ENCODE peak calls at places on chromosomes 16 and 17, in eight cellular contexts. C is mammary epithelial cell, Q is H9, M is SK-N-SH, H is GM12878, G is HepG2, B is IMR-90, O is PC-3. Y is an unnamed sample.

GRCh38 chr16:2987854-2988253 is 7.6 kb upstream of the PKMYT1 start:
- DNase-seq in O (no peak), Q (no peak), M (peak), C (no peak), G (no peak), H (no peak), B (no peak), Y (no peak)

GRCh38 chr17:68641276-68642117 is 40.3 kb upstream of the FAM20A start:
- DNase-seq in Q (no peak), G (no peak), M (no peak), B (no peak), C (no peak), H (no peak), O (no peak), Y (no peak)

GRCh38 chr17:17739388-17740066 is 58.3 kb downstream of the RAI1 start:
- DNase-seq in G (no peak), C (peak), M (peak), O (peak), Q (no peak), B (peak), H (no peak), Y (no peak)

GRCh38 chr17:32497431-32498205 is 10.8 kb downstream of the CDK5R1 start:
- DNase-seq in H (no peak), M (no peak), C (no peak), B (no peak), O (peak), Q (peak), G (no peak), Y (peak)

GRCh38 chr16:80819988-80820387 is 15.6 kb upstream of the CDYL2 start:
- DNase-seq in H (no peak), G (no peak), C (no peak), B (no peak), O (no peak), Q (no peak), M (no peak), Y (no peak)

GRCh38 chr16:49674255-49674980 is 181.5 kb downstream of the ZNF423 start:
- DNase-seq in Q (no peak), H (no peak), G (no peak), C (no peak), M (no peak), B (no peak), O (peak), Y (no peak)

GRCh38 chr17:63950940-63951907 is 19.1 kb upstream of the CD79B start:
- DNase-seq in G (peak), M (no peak), C (peak), Q (peak), O (peak), H (no peak), B (no peak), Y (peak)

GRCh38 chr17:78381601-78382168 is 3.2 kb downstream of the PGS1 start:
- DNase-seq in G (no peak), H (no peak), Q (peak), C (no peak), O (no peak), B (no peak), M (no peak), Y (peak)

GRCh38 chr17:46001390-46002310 is 2.6 kb downstream of the STH start:
- DNase-seq in C (no peak), H (no peak), B (no peak), M (no peak), O (no peak), Q (no peak), G (peak), Y (no peak)

GRCh38 chr16:81625544-81626152 is 153.4 kb upstream of the PLCG2 start:
- DNase-seq in C (peak), B (peak), G (no peak), O (peak), Q (no peak), H (no peak), M (no peak), Y (no peak)

DNA sequence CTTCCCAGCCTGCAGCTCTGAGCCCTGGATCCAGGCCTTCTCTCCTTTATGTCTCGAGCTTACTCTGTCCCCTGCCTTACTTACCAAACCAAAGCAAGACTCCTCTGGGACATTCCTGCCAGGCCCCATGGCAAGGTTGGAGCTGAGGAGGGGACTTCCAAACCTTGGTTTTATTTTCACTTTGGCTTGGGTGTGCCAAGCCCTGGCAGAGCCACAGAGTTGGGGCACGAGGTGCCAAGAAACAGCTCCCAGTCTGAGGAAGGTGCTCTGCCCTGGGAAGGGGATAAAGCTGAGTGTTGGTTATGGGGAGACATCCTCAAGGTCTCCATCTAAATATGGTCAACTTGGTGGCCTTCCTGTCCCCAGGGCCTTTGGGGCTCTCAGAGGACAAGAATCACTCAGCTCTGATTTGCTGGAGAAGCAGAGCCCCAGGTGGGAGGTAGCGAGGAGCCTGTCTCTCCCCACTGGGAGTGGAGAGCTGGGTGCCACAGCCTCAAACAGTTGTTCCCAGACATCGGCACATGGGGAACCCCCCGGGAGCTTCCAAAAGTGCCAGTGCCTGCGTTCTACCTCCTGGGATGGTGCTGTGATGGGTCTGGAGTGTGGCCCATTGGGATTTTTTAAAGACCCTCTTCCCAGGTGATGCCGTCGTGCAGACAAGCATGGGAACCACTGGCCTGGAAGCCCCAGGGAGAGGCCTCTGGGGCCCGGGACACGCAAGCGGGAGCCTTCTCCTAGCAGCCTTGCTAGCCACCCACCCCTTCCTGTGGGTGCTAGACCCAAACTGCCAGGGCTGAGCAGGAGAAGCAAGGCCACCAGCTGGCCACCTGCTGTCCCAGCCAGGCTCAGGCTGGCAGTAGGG is 10.3 kb downstream of the NLRC5 start:
- DNase-seq in Q (no peak), B (no peak), G (no peak), O (no peak), H (no peak), C (no peak), M (no peak), Y (no peak)
- H3K9ac ChIP-seq in Q (no peak), B (peak), G (no peak), O (no peak), H (peak), C (no peak), M (peak), Y (no peak)

GRCh38 chr17:9219631-9220415 is 198.5 kb downstream of the NTN1 start:
- DNase-seq in G (no peak), B (no peak), M (no peak), H (no peak), Q (no peak), O (no peak), C (no peak), Y (peak)
- H3K9ac ChIP-seq in G (no peak), B (no peak), M (no peak), H (no peak), Q (no peak), O (no peak), C (no peak), Y (no peak)

DNA sequence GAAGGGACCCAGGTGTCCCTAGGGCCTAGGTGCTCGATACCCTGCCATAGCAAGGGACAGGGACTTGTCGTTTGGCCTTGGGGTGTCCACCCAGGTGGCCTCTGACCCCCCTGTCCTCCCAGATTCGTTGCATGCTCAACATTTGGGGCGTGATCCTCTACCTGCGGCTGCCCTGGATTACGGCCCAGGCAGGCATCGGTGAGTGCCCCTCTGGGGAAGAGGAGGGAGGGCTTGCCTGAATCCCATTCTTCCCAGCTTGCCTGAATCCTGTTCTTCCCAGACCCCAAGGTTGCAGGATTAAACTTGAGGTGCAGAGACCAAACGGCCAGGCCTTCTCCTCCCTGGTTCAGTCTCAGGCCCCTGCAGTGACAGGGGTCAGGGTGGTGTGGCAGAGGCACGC is 3.2 kb downstream of the SLC12A3 start:
- DNase-seq in H (no peak), O (no peak), C (no peak), G (no peak), Q (no peak), B (no peak), M (no peak), Y (no peak)
- H3K9ac ChIP-seq in H (no peak), O (no peak), C (no peak), G (no peak), Q (no peak), B (no peak), M (no peak), Y (no peak)

GRCh38 chr17:76025294-76025693 is 1.8 kb downstream of the EVPL start:
- DNase-seq in B (no peak), Q (no peak), C (no peak), O (no peak), G (no peak), M (no peak), H (no peak), Y (no peak)

GRCh38 chr17:76023900-76024237 is 3.2 kb downstream of the EVPL start:
- DNase-seq in C (no peak), Q (no peak), B (no peak), M (no peak), G (no peak), H (no peak), O (no peak), Y (no peak)

GRCh38 chr17:76024353-76024752 is 2.8 kb downstream of the EVPL start:
- DNase-seq in Q (no peak), M (no peak), B (no peak), H (no peak), O (no peak), C (no peak), G (no peak), Y (no peak)

GRCh38 chr17:76026714-76027158 is 370 bp downstream of the EVPL start:
- DNase-seq in C (no peak), Q (peak), G (no peak), M (no peak), H (no peak), B (no peak), O (peak), Y (no peak)

DNA sequence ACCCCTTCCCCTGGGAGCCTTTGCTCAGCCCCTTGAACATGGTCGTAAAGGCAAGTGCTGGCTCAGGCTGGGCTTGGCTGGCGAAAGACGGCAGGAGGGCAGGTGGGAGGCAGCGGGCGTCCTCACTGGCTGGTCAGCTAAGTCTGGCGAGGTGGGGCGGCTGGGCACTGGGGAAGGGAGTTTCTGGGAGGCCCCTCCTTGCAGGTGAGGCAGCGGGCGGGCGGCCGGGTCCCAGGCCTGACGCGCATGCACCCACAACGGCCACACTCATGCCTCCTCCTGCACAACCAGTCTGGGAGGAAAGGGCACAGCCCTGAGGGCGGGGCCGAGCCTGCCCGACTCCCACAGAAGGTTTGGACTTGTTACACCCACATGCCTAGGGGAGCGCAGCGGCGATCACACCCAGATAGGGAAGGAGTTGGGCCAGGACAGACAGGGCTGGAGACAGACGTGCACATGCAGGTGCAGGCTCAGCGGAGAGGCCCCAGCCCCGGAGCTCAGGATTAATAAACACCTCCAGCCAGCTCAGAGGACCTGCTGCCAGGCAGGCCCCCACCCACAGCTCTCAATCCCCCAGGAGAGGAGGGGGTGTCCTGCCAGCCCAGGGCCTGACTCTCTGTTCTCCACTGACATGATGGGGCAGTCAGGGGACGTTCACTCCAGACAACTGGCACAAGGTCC is at the start of gene EVPL:
- DNase-seq in B (no peak), H (no peak), C (peak), Q (peak), G (peak), O (peak), M (no peak), Y (no peak)
- H3K9ac ChIP-seq in B (no peak), H (no peak), C (no peak), Q (no peak), G (peak), O (peak), M (no peak), Y (no peak)

GRCh38 chr16:87829988-87830672 is 39.2 kb downstream of the SLC7A5 start:
- DNase-seq in G (no peak), B (no peak), Q (no peak), M (no peak), C (no peak), O (no peak), H (no peak), Y (no peak)

GRCh38 chr16:87832137-87832527 is 37.2 kb downstream of the SLC7A5 start:
- DNase-seq in O (no peak), M (no peak), G (no peak), Q (no peak), H (no peak), C (no peak), B (no peak), Y (no peak)

GRCh38 chr16:87829123-87829980 is 40.0 kb downstream of the SLC7A5 start:
- DNase-seq in H (no peak), C (no peak), Q (no peak), M (no peak), B (no peak), G (no peak), O (no peak), Y (no peak)

GRCh38 chr16:87831421-87832136 is 37.7 kb downstream of the SLC7A5 start:
- DNase-seq in G (no peak), C (no peak), B (no peak), O (no peak), Q (no peak), M (no peak), H (no peak), Y (no peak)

DNA sequence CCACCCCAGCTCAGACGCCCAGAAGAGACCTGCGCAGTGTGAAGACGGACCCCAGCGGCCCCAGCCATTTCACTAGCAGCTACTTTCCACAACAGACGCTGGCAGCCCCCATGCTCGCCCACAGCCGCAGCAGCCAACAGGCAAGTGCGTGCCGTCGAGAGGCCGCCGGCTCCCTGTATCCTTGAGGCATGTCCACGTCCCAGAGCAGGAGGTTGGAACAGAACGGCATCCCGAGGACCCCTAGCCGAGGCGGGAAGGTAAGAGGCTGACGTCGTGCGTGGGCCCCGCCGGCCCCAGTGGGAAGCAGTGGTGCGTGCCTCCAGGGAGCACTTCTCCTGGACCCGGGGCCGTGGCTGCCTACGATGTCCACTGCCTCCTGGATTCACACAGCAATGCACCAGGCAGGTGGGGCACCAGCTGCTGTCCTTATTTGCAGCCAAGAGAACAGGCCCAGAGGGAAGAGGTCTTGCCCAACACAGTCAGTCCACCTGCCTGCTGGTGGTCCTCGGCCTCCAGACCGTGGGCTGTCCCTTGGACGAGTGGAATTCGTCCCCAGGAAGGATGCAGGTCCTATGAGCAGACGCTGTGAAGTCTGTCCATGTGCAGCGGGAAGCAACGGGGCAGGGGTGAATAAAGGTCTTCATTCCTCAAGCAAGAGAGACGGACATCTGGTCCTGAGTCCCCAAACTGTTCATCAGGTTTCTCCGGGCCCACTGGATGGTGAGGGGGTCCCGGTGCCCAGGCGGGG is 38.5 kb downstream of the SLC7A5 start:
- DNase-seq in C (no peak), H (no peak), M (no peak), B (no peak), O (no peak), Q (no peak), G (no peak), Y (no peak)
- H3K9ac ChIP-seq in C (no peak), H (no peak), M (no peak), B (no peak), O (no peak), Q (no peak), G (no peak), Y (no peak)

DNA sequence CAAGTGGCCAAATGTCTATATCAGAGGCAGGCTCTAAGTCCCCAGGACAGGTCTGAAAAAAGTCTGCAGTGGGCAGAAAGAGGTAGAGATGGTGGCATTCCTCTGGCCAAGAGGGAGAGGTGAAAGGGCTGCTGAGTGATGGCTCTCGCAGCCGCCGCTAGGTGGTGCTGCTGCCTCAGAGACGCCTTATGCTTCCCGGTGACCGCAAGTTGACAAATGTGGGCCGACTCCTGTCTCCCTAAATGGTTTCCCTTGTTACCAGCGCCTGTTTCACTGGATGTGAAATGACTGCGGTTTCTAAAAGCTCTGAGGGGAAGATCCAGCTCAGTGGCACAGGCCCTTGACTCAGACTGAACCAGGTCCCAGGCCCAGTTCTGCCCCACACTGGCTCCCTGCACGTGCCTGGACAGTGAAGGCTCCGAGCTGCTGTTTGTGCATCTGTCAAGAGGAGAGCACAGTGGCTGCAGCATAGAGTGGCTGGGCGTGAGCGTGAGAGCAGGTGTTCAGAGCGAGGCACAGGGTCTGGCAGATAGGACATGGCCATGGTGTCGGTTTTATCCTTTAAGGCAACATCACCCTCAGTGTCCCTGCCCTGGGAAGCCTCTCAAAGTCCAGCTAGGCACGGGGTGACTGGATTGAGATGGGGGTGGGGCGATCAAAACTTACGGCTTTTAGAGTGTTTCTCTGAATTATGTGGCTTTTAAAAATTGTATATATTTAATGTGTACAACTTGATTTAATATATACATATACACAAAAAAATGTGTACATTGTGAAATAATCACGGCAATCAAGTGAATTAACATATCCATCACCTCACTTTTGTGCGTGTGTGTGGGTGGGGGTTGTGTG is 19.9 kb downstream of the CLEC16A start:
- DNase-seq in O (peak), H (no peak), C (peak), M (peak), B (peak), Q (peak), G (peak), Y (peak)
- H3K9ac ChIP-seq in O (no peak), H (peak), C (no peak), M (no peak), B (no peak), Q (no peak), G (peak), Y (peak)

GRCh38 chr16:23423496-23424049 is 29.4 kb downstream of the COG7 start:
- DNase-seq in Q (no peak), O (peak), G (peak), C (peak), H (no peak), B (peak), M (no peak), Y (no peak)

GRCh38 chr16:23420011-23420410 is 33.0 kb downstream of the COG7 start:
- DNase-seq in M (no peak), G (no peak), O (no peak), Q (no peak), B (peak), H (no peak), C (no peak), Y (no peak)

GRCh38 chr16:23428351-23428750 is 24.6 kb downstream of the COG7 start:
- DNase-seq in C (peak), O (peak), G (no peak), H (no peak), B (no peak), Q (no peak), M (no peak), Y (no peak)

GRCh38 chr16:23424292-23424958 is 28.6 kb downstream of the COG7 start:
- DNase-seq in Q (no peak), O (peak), M (no peak), B (peak), H (no peak), G (no peak), C (peak), Y (no peak)
- H3K9ac ChIP-seq in Q (no peak), O (peak), M (no peak), B (no peak), H (no peak), G (no peak), C (peak), Y (no peak)

GRCh38 chr16:86610779-86611516 is 32.6 kb downstream of the FOXL1 start:
- DNase-seq in H (no peak), Q (no peak), C (no peak), M (no peak), G (no peak), B (no peak), O (no peak), Y (no peak)

GRCh38 chr16:86609661-86610060 is 31.3 kb downstream of the FOXL1 start:
- DNase-seq in B (no peak), Q (no peak), C (no peak), G (no peak), O (no peak), H (no peak), M (no peak), Y (no peak)

GRCh38 chr16:86608301-86608747 is 30.0 kb downstream of the FOXL1 start:
- DNase-seq in H (no peak), Q (no peak), G (no peak), C (no peak), M (no peak), B (peak), O (no peak), Y (no peak)

GRCh38 chr16:86611517-86611840 is 33.1 kb downstream of the FOXL1 start:
- DNase-seq in O (no peak), H (no peak), G (no peak), B (peak), Q (no peak), C (no peak), M (no peak), Y (no peak)

GRCh38 chr16:86609115-86609514 is 30.8 kb downstream of the FOXL1 start:
- DNase-seq in Q (no peak), G (no peak), O (no peak), B (peak), H (no peak), M (no peak), C (no peak), Y (peak)
- H3K9ac ChIP-seq in Q (no peak), G (no peak), O (no peak), B (peak), H (no peak), M (peak), C (no peak), Y (no peak)